ENCODE peak calls at places on chromosomes 11 and 22, in four cellular contexts. B is left lung, O is choroid plexus epithelial cell, R is kidney. K is an unnamed sample.

GRCh38 chr11:27468209-27468608 is 4.4 kb downstream of the LGR4 start:
- DNase-seq in B (no peak), R (no peak), O (peak), K (no peak)

GRCh38 chr11:68021167-68021787 is 9.2 kb upstream of the NDUFS8 start:
- DNase-seq in B (peak), O (no peak), R (peak), K (no peak)

GRCh38 chr22:43378011-43378704 is 33.7 kb upstream of the MPPED1 start:
- DNase-seq in B (no peak), O (peak), R (peak), K (no peak)

GRCh38 chr11:30908857-30909256 is 322.7 kb upstream of the MPPED2 start:
- DNase-seq in R (no peak), B (no peak), O (no peak), K (no peak)

GRCh38 chr22:24985824-24986214 is 33.3 kb downstream of the KIAA1671 start:
- DNase-seq in B (no peak), O (peak), R (no peak), K (no peak)

GRCh38 chr11:103618532-103618931 is 417.9 kb upstream of the DDI1 start:
- DNase-seq in B (no peak), O (peak), R (no peak), K (no peak)

GRCh38 chr11:113488931-113489351 is 13.7 kb upstream of the DRD2 start:
- DNase-seq in R (no peak), O (no peak), B (no peak), K (no peak)

GRCh38 chr11:125448136-125448535 is 47.9 kb downstream of the FEZ1 start:
- DNase-seq in O (no peak), R (no peak), B (no peak), K (no peak)

GRCh38 chr22:26357813-26358212 is 71.2 kb upstream of the ASPHD2 start:
- DNase-seq in B (no peak), R (no peak), O (no peak), K (no peak)

GRCh38 chr22:31977141-31977781 is 32.9 kb downstream of the YWHAH start:
- DNase-seq in B (peak), R (peak), O (peak), K (peak)

GRCh38 chr11:64566042-64566914 is 24.7 kb upstream of the SLC22A12 start:
- DNase-seq in R (peak), B (no peak), O (peak), K (no peak)

GRCh38 chr11:59173080-59173963 is 1.4 kb downstream of the DTX4 start:
- DNase-seq in R (peak), O (no peak), B (peak), K (no peak)

GRCh38 chr11:134762248-134763029 is 350.4 kb upstream of the B3GAT1 start:
- DNase-seq in R (peak), B (peak), O (peak), K (no peak)

GRCh38 chr11:35735411-35735810 is 72.8 kb downstream of the TRIM44 start:
- DNase-seq in O (no peak), R (no peak), B (no peak), K (no peak)

GRCh38 chr11:9787981-9788521 is 124.2 kb downstream of the SWAP70 start:
- DNase-seq in O (peak), R (no peak), B (no peak), K (peak)

GRCh38 chr22:24543068-24543675 is 11.8 kb downstream of the GUCD1 start:
- DNase-seq in O (no peak), B (no peak), R (no peak), K (no peak)

GRCh38 chr11:96337541-96338530 is 5.2 kb downstream of the MAML2 start:
- DNase-seq in O (peak), B (no peak), R (no peak), K (no peak)

GRCh38 chr22:36383110-36383581 is 4.6 kb downstream of the MYH9 start:
- DNase-seq in O (peak), B (no peak), R (no peak), K (no peak)

GRCh38 chr11:113241190-113242051 is 73.0 kb upstream of the TTC12 start:
- DNase-seq in R (no peak), O (peak), B (no peak), K (peak)

GRCh38 chr11:126703661-126704060 is 296.9 kb downstream of the KIRREL3 start:
- DNase-seq in O (no peak), B (no peak), R (no peak), K (no peak)

GRCh38 chr22:19730662-19731360 is 7.5 kb downstream of the GP1BB start:
- DNase-seq in O (peak), B (peak), R (peak), K (peak)

GRCh38 chr11:37223962-37224361 is 625.9 kb upstream of the RAG2 start:
- DNase-seq in R (no peak), O (no peak), B (no peak), K (no peak)

GRCh38 chr22:28799834-28800307 is 498 bp downstream of the XBP1 start:
- DNase-seq in O (peak), B (peak), R (peak), K (peak)

GRCh38 chr22:48885919-48886305 is 941.8 kb downstream of the BRD1 start:
- DNase-seq in O (no peak), B (peak), R (peak), K (no peak)

GRCh38 chr22:46113110-46113909 is 37.0 kb upstream of the PPARA start:
- DNase-seq in O (no peak), B (no peak), R (no peak), K (no peak)

GRCh38 chr11:12189543-12190235 is 79.3 kb downstream of the MICAL2 start:
- DNase-seq in O (no peak), R (no peak), B (no peak), K (no peak)

GRCh38 chr11:763073-763463 is 14.2 kb downstream of the GATD1 start:
- DNase-seq in B (no peak), O (no peak), R (peak), K (no peak)

GRCh38 chr11:112174789-112175595 is at the start of gene BCO2:
- DNase-seq in R (peak), O (peak), B (peak), K (peak)

GRCh38 chr11:8917157-8917820 is 6.3 kb downstream of the AKIP1 start:
- DNase-seq in O (peak), B (no peak), R (no peak), K (peak)

GRCh38 chr11:92180664-92181251 is 43.9 kb upstream of the FAT3 start:
- DNase-seq in O (peak), B (no peak), R (peak), K (no peak)

GRCh38 chr22:19713650-19714319 is 518 bp upstream of the SEPTIN5 start:
- DNase-seq in B (peak), O (no peak), R (no peak), K (no peak)

GRCh38 chr11:27495710-27496300 is 10.8 kb downstream of the LIN7C start:
- DNase-seq in B (no peak), O (no peak), R (no peak), K (no peak)

GRCh38 chr22:23752090-23752691 is 1.3 kb upstream of the ZNF70 start:
- DNase-seq in B (no peak), O (no peak), R (no peak), K (no peak)

GRCh38 chr22:23523746-23524145 is 56.3 kb downstream of the IGLL1 start:
- DNase-seq in B (peak), O (no peak), R (peak), K (no peak)

GRCh38 chr11:19428206-19429001 is 187.7 kb upstream of the E2F8 start:
- DNase-seq in O (no peak), B (no peak), R (no peak), K (no peak)

GRCh38 chr11:122709042-122709760 is 53.7 kb downstream of the UBASH3B start:
- DNase-seq in O (peak), R (no peak), B (no peak), K (no peak)

GRCh38 chr11:65459552-65459951 is 37.0 kb downstream of the NEAT1 start:
- DNase-seq in O (no peak), B (no peak), R (peak), K (no peak)

GRCh38 chr22:38107692-38108515 is 2.6 kb downstream of the BAIAP2L2 start:
- DNase-seq in B (peak), R (peak), O (no peak), K (no peak)
- TF ChIP-seq CTCF in B (no peak), R (no peak), O (no peak), K (peak)

DNA sequence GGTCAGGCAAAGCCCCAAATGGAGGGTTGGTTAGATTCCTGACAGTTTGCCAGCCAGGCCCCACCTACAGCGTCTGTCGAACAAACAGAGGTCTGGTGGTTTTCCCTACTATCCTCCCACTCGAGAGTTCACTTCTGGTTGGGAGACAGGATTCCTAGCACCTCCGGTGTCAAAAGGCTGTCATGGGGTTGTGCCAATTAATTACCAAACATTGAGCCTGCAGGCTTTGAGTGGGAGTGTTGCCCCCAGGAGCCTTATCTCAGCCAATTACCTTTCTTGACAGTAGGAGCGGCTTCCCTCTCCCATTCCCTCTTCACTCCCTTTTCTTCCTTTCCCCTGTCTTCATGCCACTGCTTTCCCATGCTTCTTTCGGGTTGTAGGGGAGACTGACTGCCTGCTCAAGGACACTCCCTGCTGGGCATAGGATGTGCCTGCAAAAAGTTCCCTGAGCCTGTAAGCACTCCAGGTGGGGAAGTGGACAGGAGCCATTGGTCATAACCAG is 4.7 kb upstream of the TTC36 start:
- DNase-seq in R (no peak), B (no peak), O (peak), K (no peak)
- TF ChIP-seq CTCF in R (peak), B (no peak), O (peak), K (peak)

DNA sequence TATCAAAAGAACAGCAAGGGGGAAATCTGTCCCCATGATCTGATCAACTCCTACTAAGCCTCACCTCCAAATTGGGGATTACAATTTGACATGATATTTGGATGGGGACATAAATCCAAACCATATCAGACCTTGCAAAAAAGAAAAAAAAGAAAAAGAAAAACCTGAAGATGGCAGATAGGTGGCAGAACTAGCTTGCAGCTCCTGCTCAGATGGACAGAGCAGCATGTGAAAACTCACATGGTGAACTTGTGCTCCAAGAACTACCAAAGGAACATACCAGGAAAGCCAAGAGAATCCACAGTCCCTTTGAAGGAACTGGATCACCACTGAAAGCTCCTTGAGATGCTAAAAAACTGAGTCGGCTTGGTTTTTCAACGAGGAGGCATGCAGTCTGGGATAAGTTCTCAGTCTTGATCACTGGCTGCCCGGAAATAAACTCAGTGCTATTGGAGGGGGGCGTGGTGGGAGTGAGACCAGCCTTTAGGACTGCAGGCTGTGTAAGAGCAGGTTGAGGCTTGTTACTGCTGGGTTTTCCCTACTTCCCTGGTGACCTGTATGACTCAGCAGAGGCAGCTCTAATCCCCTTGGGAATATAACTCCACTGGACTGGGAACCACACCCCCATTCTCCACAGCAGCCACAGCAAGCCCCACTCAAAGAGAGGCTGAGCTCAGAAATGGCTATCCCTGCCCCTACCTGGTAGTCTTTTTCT is 358.3 kb upstream of the ARHGAP42 start:
- DNase-seq in O (peak), R (no peak), B (no peak), K (no peak)
- TF ChIP-seq CTCF in O (peak), R (peak), B (no peak), K (no peak)

GRCh38 chr11:117145393-117145761 is 1.3 kb downstream of the PAFAH1B2 start:
- DNase-seq in B (no peak), O (peak), R (no peak), K (no peak)
- TF ChIP-seq CTCF in B (no peak), O (peak), R (no peak), K (peak)

DNA sequence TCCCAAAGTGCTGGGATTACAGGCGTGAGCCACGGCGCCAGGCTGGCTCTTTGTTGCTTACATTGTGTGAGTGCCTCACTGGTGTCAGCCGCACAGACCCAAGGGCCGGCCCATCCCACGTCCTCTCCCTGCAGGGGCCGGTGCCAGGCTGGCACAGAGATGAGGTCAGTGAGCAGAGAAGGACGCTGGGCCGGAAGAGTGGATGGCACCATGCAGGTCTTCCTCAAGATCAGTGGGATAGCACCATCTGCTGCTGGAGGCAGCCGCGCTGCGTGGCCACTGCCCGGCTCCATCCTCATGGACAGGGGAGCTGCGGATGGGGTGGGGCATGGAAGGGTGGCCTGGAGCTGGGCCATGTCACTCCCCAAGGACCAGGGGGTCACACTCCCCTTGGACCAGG is 22.0 kb upstream of the FGF4 start:
- DNase-seq in B (peak), R (no peak), O (no peak), K (no peak)
- TF ChIP-seq CTCF in B (no peak), R (no peak), O (peak), K (no peak)

DNA sequence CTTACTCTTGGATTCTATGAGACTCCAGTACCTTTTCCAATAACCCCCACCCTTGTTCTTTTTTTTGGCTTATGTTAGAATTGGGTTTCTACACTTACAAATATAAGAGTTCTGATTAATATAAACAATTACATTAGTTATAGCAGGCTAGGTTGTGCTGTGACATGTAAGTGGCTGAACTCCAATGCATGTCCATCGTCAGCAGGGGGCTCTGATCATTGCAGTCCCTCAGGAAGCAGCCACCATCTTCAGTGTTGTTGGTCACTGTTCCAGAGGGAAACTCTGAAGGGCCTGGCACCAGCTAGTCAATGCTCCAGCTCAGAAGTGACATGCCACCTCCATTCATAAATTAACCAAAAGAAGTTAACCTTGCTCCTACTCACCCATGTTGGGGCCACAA is 5.6 kb downstream of the LIPT2 start:
- DNase-seq in R (no peak), O (no peak), B (no peak), K (no peak)
- TF ChIP-seq CTCF in R (peak), O (peak), B (no peak), K (no peak)

DNA sequence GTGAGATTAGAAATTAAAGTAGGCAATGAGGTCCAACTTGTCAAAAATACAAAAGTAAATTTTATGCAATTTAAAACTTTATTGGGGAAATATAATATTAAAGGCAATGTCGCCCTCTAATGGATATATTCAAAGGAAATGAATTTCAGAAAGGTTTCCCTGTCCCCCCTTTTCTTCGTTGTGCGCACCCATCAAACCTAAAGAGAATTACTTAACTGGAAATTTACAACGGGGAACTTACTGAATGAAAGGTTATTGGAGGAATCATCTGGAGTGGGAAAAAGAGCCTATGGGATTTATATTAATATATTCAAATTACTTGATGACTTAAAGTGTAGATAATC is 1.7 kb upstream of the ABTB2 start:
- DNase-seq in B (no peak), O (no peak), R (no peak), K (no peak)
- TF ChIP-seq CTCF in B (peak), O (no peak), R (no peak), K (no peak)

GRCh38 chr11:72102946-72103753 is at the start of gene LAMTOR1:
- DNase-seq in B (peak), R (peak), O (peak), K (peak)
- TF ChIP-seq CTCF in B (peak), R (peak), O (peak), K (peak)

DNA sequence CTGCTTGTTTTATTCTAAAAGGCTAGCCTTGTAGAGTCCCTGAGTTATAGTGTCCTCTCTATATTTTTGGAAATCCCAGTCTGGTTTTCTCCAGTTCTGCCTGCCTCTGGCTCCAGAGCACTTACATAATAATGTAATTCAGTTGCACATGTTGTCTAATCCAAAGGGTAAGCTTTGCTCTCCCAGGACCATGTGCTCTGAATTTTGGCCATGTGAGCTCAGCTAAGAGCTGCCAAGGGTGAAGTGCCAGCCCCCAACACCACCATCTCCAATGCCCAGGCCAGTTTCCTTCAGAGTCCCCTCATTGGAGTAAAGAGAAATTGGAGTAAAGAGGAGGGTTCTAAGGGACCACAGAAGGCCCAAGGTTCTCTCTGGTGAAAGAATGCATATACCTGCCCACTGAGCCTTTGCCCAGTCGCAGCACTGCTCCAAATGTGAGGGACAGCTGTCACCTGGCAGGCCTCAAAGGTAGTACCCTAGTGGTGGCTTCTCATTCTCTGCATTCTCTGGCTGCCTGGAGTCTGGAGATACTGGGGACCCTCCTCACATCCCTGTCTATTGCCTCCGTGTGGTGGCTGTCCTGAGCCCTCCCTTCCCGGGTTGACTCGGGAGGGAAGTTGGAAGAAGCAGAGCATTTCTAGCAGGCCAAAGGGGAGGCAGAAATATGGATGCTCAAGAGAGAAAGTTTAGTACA is 4.9 kb downstream of the CRY2 start:
- DNase-seq in B (no peak), O (no peak), R (no peak), K (no peak)
- TF ChIP-seq CTCF in B (no peak), O (no peak), R (no peak), K (no peak)

GRCh38 chr11:94873910-94874575 is 99.3 kb downstream of the CWC15 start:
- DNase-seq in O (peak), R (no peak), B (no peak), K (no peak)

GRCh38 chr11:94877446-94878200 is 95.7 kb downstream of the CWC15 start:
- DNase-seq in B (no peak), O (peak), R (no peak), K (no peak)

GRCh38 chr11:94876222-94876621 is 97.1 kb downstream of the CWC15 start:
- DNase-seq in R (no peak), O (no peak), B (no peak), K (no peak)

GRCh38 chr11:94879006-94879405 is 94.3 kb downstream of the CWC15 start:
- DNase-seq in R (no peak), O (no peak), B (no peak), K (no peak)

DNA sequence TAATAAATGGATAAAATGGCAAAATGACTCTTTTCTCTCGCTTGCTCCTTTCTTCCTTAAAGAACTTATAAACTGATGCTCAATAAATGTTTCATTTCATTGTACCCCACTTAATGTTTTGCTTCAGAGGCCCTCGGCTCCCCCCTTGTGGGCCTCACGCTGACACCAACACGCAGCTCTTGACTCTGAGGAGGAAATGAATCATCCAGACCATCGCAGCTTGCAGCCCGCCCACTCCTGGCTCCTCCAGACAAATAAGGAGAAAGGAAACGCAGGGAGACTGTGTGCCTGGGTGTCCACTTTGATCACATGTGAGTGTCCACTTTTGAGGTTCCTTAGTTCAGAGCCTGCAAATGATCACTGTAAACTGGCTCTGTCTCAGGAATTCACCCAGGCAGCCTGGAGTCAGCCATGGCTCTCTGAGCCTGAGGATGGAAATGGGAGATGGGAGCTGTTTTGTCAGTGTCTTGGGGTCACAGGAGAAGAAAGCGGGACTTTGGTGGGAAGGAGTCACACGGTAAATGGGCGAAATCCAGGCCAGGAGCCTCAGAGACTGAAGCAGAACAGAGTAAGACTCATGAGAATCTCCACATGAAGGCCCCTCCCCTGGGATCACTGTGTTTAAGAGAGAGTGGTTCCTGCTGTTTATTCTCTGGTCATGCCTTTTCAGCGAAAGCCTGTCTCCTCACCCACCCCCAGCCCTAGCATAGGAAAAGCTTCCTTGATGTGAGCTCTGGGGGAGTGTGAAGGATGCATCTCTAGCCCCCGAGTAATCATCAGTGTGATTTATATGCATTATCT is 96.5 kb downstream of the CWC15 start:
- DNase-seq in B (peak), O (peak), R (peak), K (peak)
- TF ChIP-seq CTCF in B (no peak), O (peak), R (peak), K (peak)